ENCODE peak calls at places on chromosomes 5 and 9, in four cellular contexts. One of them, this sample, is unnamed.

GRCh38 chr9:18542837-18543405 is 69.0 kb downstream of the ADAMTSL1 start:
- DNase-seq in fibroblast of lung: peak; percentile 46
- DNase-seq in psoas muscle: no peak
- DNase-seq in pancreas: no peak
- DNase-seq in this sample: no peak

GRCh38 chr5:148179234-148179824 is 11.0 kb downstream of the SPINK14 start:
- DNase-seq in fibroblast of lung: peak; percentile 84
- DNase-seq in psoas muscle: no peak
- DNase-seq in pancreas: no peak
- DNase-seq in this sample: peak; percentile 62

GRCh38 chr9:20382460-20383071 is 239.7 kb downstream of the MLLT3 start:
- DNase-seq in fibroblast of lung: peak; percentile 56
- DNase-seq in psoas muscle: no peak
- DNase-seq in pancreas: no peak
- DNase-seq in this sample: no peak

GRCh38 chr9:91898451-91899433 is 51.3 kb downstream of the ROR2 start:
- DNase-seq in fibroblast of lung: peak; percentile 51
- DNase-seq in psoas muscle: no peak
- DNase-seq in pancreas: peak; percentile 32
- DNase-seq in this sample: no peak

GRCh38 chr5:108003178-108003577 is 332.4 kb upstream of the EFNA5 start:
- DNase-seq in fibroblast of lung: peak; percentile 80
- DNase-seq in psoas muscle: no peak
- DNase-seq in pancreas: no peak
- DNase-seq in this sample: peak; percentile 48

GRCh38 chr9:116895956-116896355 is 208.9 kb downstream of the TRIM32 start:
- DNase-seq in fibroblast of lung: no peak
- DNase-seq in psoas muscle: no peak
- DNase-seq in pancreas: no peak
- DNase-seq in this sample: no peak

GRCh38 chr9:76643399-76644117 is 120.7 kb upstream of the PCA3 start:
- DNase-seq in fibroblast of lung: no peak
- DNase-seq in psoas muscle: no peak
- DNase-seq in pancreas: no peak
- DNase-seq in this sample: no peak

GRCh38 chr9:134333234-134333873 is 7.1 kb downstream of the RXRA start:
- DNase-seq in fibroblast of lung: no peak
- DNase-seq in psoas muscle: peak; percentile 62
- DNase-seq in pancreas: no peak
- DNase-seq in this sample: no peak

GRCh38 chr5:127398508-127398907 is 107.9 kb downstream of the MEGF10 start:
- DNase-seq in fibroblast of lung: no peak
- DNase-seq in psoas muscle: no peak
- DNase-seq in pancreas: no peak
- DNase-seq in this sample: no peak

GRCh38 chr5:90473321-90474234 is 993 bp downstream of the MBLAC2 start:
- DNase-seq in fibroblast of lung: peak; percentile 20
- DNase-seq in psoas muscle: peak; percentile 68
- DNase-seq in pancreas: peak; percentile 39
- DNase-seq in this sample: no peak

GRCh38 chr9:6184749-6185645 is 30.6 kb upstream of the IL33 start:
- DNase-seq in fibroblast of lung: peak; percentile 14
- DNase-seq in psoas muscle: no peak
- DNase-seq in pancreas: peak; percentile 27
- DNase-seq in this sample: no peak

GRCh38 chr9:27491164-27491563 is 32.9 kb upstream of the IFNK start:
- DNase-seq in fibroblast of lung: peak; percentile 13
- DNase-seq in psoas muscle: no peak
- DNase-seq in pancreas: no peak
- DNase-seq in this sample: no peak

GRCh38 chr5:172575816-172576215 is 65.2 kb upstream of the NEURL1B start:
- DNase-seq in fibroblast of lung: no peak
- DNase-seq in psoas muscle: no peak
- DNase-seq in pancreas: no peak
- DNase-seq in this sample: no peak

GRCh38 chr5:172164773-172165212 is 23.2 kb downstream of the STK10 start:
- DNase-seq in fibroblast of lung: peak; percentile 50
- DNase-seq in psoas muscle: no peak
- DNase-seq in pancreas: no peak
- DNase-seq in this sample: no peak

GRCh38 chr5:41748631-41749030 is 121.6 kb downstream of the OXCT1 start:
- DNase-seq in fibroblast of lung: peak; percentile 53
- DNase-seq in psoas muscle: no peak
- DNase-seq in pancreas: no peak
- DNase-seq in this sample: no peak

GRCh38 chr5:65776707-65777141 is 54.7 kb downstream of the NLN start:
- DNase-seq in fibroblast of lung: no peak
- DNase-seq in psoas muscle: no peak
- DNase-seq in pancreas: no peak
- DNase-seq in this sample: peak; percentile 47

GRCh38 chr5:11719888-11720481 is 184.3 kb downstream of the CTNND2 start:
- DNase-seq in fibroblast of lung: no peak
- DNase-seq in psoas muscle: no peak
- DNase-seq in pancreas: peak; percentile 51
- DNase-seq in this sample: peak; percentile 18

GRCh38 chr9:74810200-74810599 is 77.5 kb downstream of the TRPM6 start:
- DNase-seq in fibroblast of lung: no peak
- DNase-seq in psoas muscle: no peak
- DNase-seq in pancreas: no peak
- DNase-seq in this sample: no peak

GRCh38 chr5:73229271-73229670 is 56.3 kb downstream of the TMEM174 start:
- DNase-seq in fibroblast of lung: peak; percentile 21
- DNase-seq in psoas muscle: no peak
- DNase-seq in pancreas: no peak
- DNase-seq in this sample: no peak

GRCh38 chr5:75498208-75498777 is 13.1 kb downstream of the CERT1 start:
- DNase-seq in fibroblast of lung: no peak
- DNase-seq in psoas muscle: peak; percentile 45
- DNase-seq in pancreas: no peak
- DNase-seq in this sample: no peak

GRCh38 chr5:81171769-81172168 is 61.4 kb upstream of the CKMT2 start:
- DNase-seq in fibroblast of lung: no peak
- DNase-seq in psoas muscle: no peak
- DNase-seq in pancreas: no peak
- DNase-seq in this sample: no peak

GRCh38 chr9:93593144-93593655 is 16.8 kb downstream of the PHF2 start:
- DNase-seq in fibroblast of lung: no peak
- DNase-seq in psoas muscle: no peak
- DNase-seq in pancreas: no peak
- DNase-seq in this sample: no peak

GRCh38 chr9:13552606-13553215 is 273.2 kb upstream of the MPDZ start:
- DNase-seq in fibroblast of lung: no peak
- DNase-seq in psoas muscle: no peak
- DNase-seq in pancreas: no peak
- DNase-seq in this sample: no peak

GRCh38 chr5:84286662-84287061 is 98.0 kb downstream of the EDIL3 start:
- DNase-seq in fibroblast of lung: no peak
- DNase-seq in psoas muscle: no peak
- DNase-seq in pancreas: no peak
- DNase-seq in this sample: no peak

GRCh38 chr5:113382736-113383135 is 52.1 kb downstream of the TSSK1B start:
- DNase-seq in fibroblast of lung: no peak
- DNase-seq in psoas muscle: no peak
- DNase-seq in pancreas: no peak
- DNase-seq in this sample: no peak

GRCh38 chr5:122741681-122742080 is 33.2 kb upstream of the SNX2 start:
- DNase-seq in fibroblast of lung: no peak
- DNase-seq in psoas muscle: no peak
- DNase-seq in pancreas: no peak
- DNase-seq in this sample: no peak

GRCh38 chr5:59423021-59423420 is 470.5 kb downstream of the PDE4D start:
- DNase-seq in fibroblast of lung: no peak
- DNase-seq in psoas muscle: no peak
- DNase-seq in pancreas: no peak
- DNase-seq in this sample: no peak

GRCh38 chr9:115126406-115126805 is 8.4 kb upstream of the TNC start:
- DNase-seq in fibroblast of lung: no peak
- DNase-seq in psoas muscle: no peak
- DNase-seq in pancreas: no peak
- DNase-seq in this sample: no peak

GRCh38 chr5:161431963-161432362 is 114.6 kb downstream of the GABRB2 start:
- DNase-seq in fibroblast of lung: no peak
- DNase-seq in psoas muscle: no peak
- DNase-seq in pancreas: no peak
- DNase-seq in this sample: no peak

GRCh38 chr5:138149530-138149929 is 10.3 kb upstream of the NME5 start:
- DNase-seq in fibroblast of lung: peak; percentile 3
- DNase-seq in psoas muscle: no peak
- DNase-seq in pancreas: no peak
- DNase-seq in this sample: no peak

GRCh38 chr9:131762356-131762932 is 22.6 kb upstream of the RAPGEF1 start:
- DNase-seq in fibroblast of lung: peak; percentile 49
- DNase-seq in psoas muscle: peak; percentile 87
- DNase-seq in pancreas: peak; percentile 80
- DNase-seq in this sample: no peak

GRCh38 chr5:113052041-113052795 is 75.6 kb downstream of the DCP2 start:
- DNase-seq in fibroblast of lung: no peak
- DNase-seq in psoas muscle: no peak
- DNase-seq in pancreas: no peak
- DNase-seq in this sample: no peak

GRCh38 chr5:10289353-10289752 is 18.3 kb downstream of the CMBL start:
- DNase-seq in fibroblast of lung: peak; percentile 45
- DNase-seq in psoas muscle: peak; percentile 80
- DNase-seq in pancreas: peak; percentile 60
- DNase-seq in this sample: no peak
- TF ChIP-seq CTCF in fibroblast of lung: peak; percentile 16
- TF ChIP-seq CTCF in psoas muscle: no peak
- TF ChIP-seq CTCF in pancreas: no peak
- TF ChIP-seq CTCF in this sample: no peak

GRCh38 chr5:82833277-82833676 is 243.9 kb downstream of the TMEM167A start:
- DNase-seq in fibroblast of lung: no peak
- DNase-seq in psoas muscle: no peak
- DNase-seq in pancreas: no peak
- DNase-seq in this sample: no peak
- H3K4me3 ChIP-seq in fibroblast of lung: no peak overlapping the region
- H3K4me3 ChIP-seq in psoas muscle: no peak overlapping the region
- H3K4me3 ChIP-seq in pancreas: no peak overlapping the region
- H3K4me3 ChIP-seq in this sample: no peak overlapping the region

GRCh38 chr9:79408200-79408599 is 163.6 kb upstream of the TLE4 start:
- DNase-seq in fibroblast of lung: no peak
- DNase-seq in psoas muscle: no peak
- DNase-seq in pancreas: no peak
- DNase-seq in this sample: no peak

GRCh38 chr9:79408617-79409016 is 163.1 kb upstream of the TLE4 start:
- DNase-seq in fibroblast of lung: no peak
- DNase-seq in psoas muscle: no peak
- DNase-seq in pancreas: no peak
- DNase-seq in this sample: no peak

DNA sequence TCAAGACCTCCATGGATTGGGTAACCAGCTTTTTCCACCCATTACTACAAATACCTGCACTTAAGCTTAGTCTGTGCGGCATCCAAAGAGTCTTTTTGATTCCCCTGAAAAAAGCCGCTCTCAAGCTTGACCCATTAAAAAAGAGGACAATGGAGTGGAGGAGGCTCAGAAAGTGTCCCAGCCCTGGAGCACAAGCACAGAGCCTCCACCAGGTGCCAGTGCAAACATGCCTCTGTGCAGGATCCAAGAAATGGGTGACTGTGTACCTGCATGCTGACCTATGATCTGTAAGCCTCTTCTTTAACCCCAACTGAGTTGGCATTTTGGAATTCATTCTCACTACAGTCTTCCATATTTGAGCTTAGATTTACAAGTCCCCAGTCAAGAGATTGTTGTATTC is 168.3 kb upstream of the TLE4 start:
- DNase-seq in fibroblast of lung: no peak
- DNase-seq in psoas muscle: no peak
- DNase-seq in pancreas: no peak
- DNase-seq in this sample: no peak
- TF ChIP-seq CTCF in fibroblast of lung: no peak
- TF ChIP-seq CTCF in psoas muscle: no peak
- TF ChIP-seq CTCF in pancreas: no peak
- TF ChIP-seq CTCF in this sample: no peak

DNA sequence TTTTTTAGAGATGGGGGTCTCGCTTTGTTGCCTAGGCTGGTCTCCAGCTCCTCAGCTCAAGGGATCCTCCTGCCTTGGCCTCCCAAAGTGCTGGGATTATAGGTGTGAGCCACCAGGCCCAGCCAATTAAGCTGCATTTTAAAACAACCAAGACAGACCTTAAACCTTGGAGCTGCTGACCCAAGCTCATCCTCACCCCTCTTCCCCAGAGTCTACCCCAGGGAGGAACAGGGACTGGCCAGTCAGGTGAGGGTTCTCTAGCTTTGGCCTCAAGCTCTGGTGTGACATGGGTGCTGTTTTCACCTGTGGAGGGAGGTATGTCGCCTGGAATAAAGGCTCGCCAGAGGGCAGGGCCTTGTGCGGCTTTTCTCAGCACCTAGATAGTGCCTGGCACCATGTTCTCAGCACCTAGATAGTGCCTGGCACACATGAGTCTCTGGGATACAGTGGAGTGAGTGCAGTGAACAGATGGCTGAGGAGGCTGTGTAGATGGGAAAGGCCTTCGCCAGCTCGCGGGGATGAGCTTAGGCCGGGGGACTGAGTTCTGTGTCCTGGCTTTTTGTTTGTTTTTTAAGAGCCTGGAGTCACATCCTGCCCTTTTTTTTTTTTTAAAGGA is 7.4 kb downstream of the CDK9 start:
- DNase-seq in fibroblast of lung: peak; percentile 50
- DNase-seq in psoas muscle: no peak
- DNase-seq in pancreas: no peak
- DNase-seq in this sample: no peak
- H3K4me3 ChIP-seq in fibroblast of lung: no peak overlapping the region
- H3K4me3 ChIP-seq in psoas muscle: no peak overlapping the region
- H3K4me3 ChIP-seq in pancreas: no peak overlapping the region
- H3K4me3 ChIP-seq in this sample: no peak overlapping the region

GRCh38 chr9:34929506-34930102 is 28.5 kb upstream of the PHF24 start:
- DNase-seq in fibroblast of lung: peak; percentile 14
- DNase-seq in psoas muscle: no peak
- DNase-seq in pancreas: peak; percentile 58
- DNase-seq in this sample: peak; percentile 2
- TF ChIP-seq CTCF in fibroblast of lung: peak; percentile 72
- TF ChIP-seq CTCF in psoas muscle: peak; percentile 43
- TF ChIP-seq CTCF in pancreas: peak; percentile 21
- TF ChIP-seq CTCF in this sample: peak; percentile 70

DNA sequence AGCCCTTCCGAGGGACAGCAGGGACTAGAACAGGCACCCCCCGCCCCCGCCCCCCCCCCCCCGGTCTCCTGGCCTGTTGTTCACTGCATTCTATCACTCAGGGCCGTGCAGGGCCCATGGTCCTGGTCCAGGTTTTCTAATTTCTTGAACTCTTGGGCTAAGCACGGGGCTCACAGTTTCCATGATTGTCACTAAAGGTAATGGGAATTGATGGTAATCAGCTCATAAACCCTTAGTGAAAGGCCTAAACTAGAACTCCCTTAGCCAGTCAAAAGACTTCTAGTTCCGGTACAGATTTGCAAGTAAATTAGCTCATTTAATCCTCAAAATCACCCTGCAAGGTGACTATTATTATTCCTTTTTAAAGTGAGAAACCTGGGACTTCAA is 14.7 kb upstream of the PWWP2A start:
- DNase-seq in fibroblast of lung: no peak
- DNase-seq in psoas muscle: no peak
- DNase-seq in pancreas: no peak
- DNase-seq in this sample: no peak
- H3K4me3 ChIP-seq in fibroblast of lung: no peak overlapping the region
- H3K4me3 ChIP-seq in psoas muscle: peak overlapping the region; percentile 38
- H3K4me3 ChIP-seq in pancreas: no peak overlapping the region
- H3K4me3 ChIP-seq in this sample: no peak overlapping the region

This sample was measured in astrocyte of the cerebellum.